ENCODE peak calls at places on chromosomes 2 and 18, in ten cellular contexts. R is HepG2; W is CD4-positive, alpha-beta memory T cell; A is PC-9; T is left ventricle myocardium inferior; Y is fibroblast of mammary gland; E is upper lobe of right lung; D is testis; I is adrenal gland; L is PC-3. C is an unnamed sample.

GRCh38 chr2:105321875-105322646 is 7.5 kb downstream of the TGFBRAP1 start:
- DNase-seq in R (no peak), W (no peak), A (no peak), T (no peak), Y (peak), E (no peak), D (no peak), I (no peak), L (no peak), C (no peak)

GRCh38 chr2:179049546-179050311 is at the start of gene CCDC141:
- DNase-seq in R (peak), W (no peak), A (no peak), T (no peak), Y (no peak), E (no peak), D (peak), I (peak), L (no peak), C (no peak)

GRCh38 chr18:12408247-12408869 is 629 bp downstream of the PRELID3A start:
- DNase-seq in R (no peak), W (no peak), A (no peak), T (no peak), Y (peak), E (peak), D (peak), I (no peak), L (peak), C (no peak)

GRCh38 chr2:165055081-165055879 is 100.0 kb upstream of the SLC38A11 start:
- DNase-seq in R (no peak), W (no peak), A (no peak), T (no peak), Y (no peak), E (no peak), D (peak), I (peak), L (no peak), C (no peak)

GRCh38 chr2:167966937-167967913 is 280.2 kb downstream of the STK39 start:
- DNase-seq in R (no peak), W (no peak), A (no peak), T (no peak), Y (peak), E (no peak), D (no peak), I (no peak), L (no peak), C (no peak)

GRCh38 chr18:35337256-35337655 is 7.0 kb downstream of the ZNF24 start:
- DNase-seq in R (no peak), W (no peak), A (no peak), T (no peak), Y (no peak), E (no peak), D (no peak), I (no peak), L (no peak), C (no peak)

GRCh38 chr2:64645014-64645418 is 8.7 kb downstream of the SERTAD2 start:
- DNase-seq in R (peak), W (no peak), A (peak), T (peak), Y (peak), E (no peak), D (peak), I (peak), L (peak), C (peak)

GRCh38 chr2:120472891-120473309 is 127.0 kb downstream of the INHBB start:
- DNase-seq in R (no peak), W (no peak), A (no peak), T (no peak), Y (no peak), E (peak), D (no peak), I (no peak), L (peak), C (peak)

GRCh38 chr2:167331636-167332232 is 443.5 kb downstream of the XIRP2 start:
- DNase-seq in R (peak), W (no peak), A (no peak), T (no peak), Y (no peak), E (no peak), D (peak), I (no peak), L (peak), C (peak)

GRCh38 chr2:129782618-129782960 is 196.9 kb upstream of the RAB6C start:
- DNase-seq in R (no peak), W (no peak), A (no peak), T (no peak), Y (no peak), E (no peak), D (no peak), I (no peak), L (no peak), C (peak)

GRCh38 chr18:23585007-23585871 is 1.1 kb downstream of the NPC1 start:
- DNase-seq in R (peak), W (peak), A (peak), T (no peak), Y (peak), E (no peak), D (no peak), I (peak), L (peak), C (peak)

GRCh38 chr2:163775304-163775703 is 39.5 kb upstream of the FIGN start:
- DNase-seq in R (no peak), W (no peak), A (no peak), T (no peak), Y (peak), E (no peak), D (no peak), I (no peak), L (peak), C (no peak)

GRCh38 chr2:74778381-74779371 is 55.3 kb upstream of the HK2 start:
- DNase-seq in R (peak), W (no peak), A (no peak), T (no peak), Y (peak), E (no peak), D (peak), I (peak), L (no peak), C (peak)

GRCh38 chr2:241279413-241279812 is 36.1 kb downstream of the HDLBP start:
- DNase-seq in R (peak), W (no peak), A (no peak), T (no peak), Y (no peak), E (no peak), D (no peak), I (no peak), L (no peak), C (no peak)

GRCh38 chr2:85468704-85469349 is 50.3 kb downstream of the SH2D6 start:
- DNase-seq in R (peak), W (no peak), A (peak), T (no peak), Y (peak), E (peak), D (peak), I (no peak), L (peak), C (peak)

GRCh38 chr2:207770602-207771404 is 1.1 kb upstream of the FZD5 start:
- DNase-seq in R (no peak), W (no peak), A (no peak), T (no peak), Y (no peak), E (peak), D (peak), I (no peak), L (no peak), C (peak)
- H3K4me3 ChIP-seq in R (no peak), W (no peak), A (no peak), T (peak), Y (peak), E (peak), D (peak), I (no peak), L (no peak), C (peak)

GRCh38 chr2:200462136-200462710 is 47.6 kb downstream of the KCTD18 start:
- DNase-seq in R (no peak), W (no peak), A (no peak), T (no peak), Y (no peak), E (no peak), D (no peak), I (no peak), L (no peak), C (no peak)
- H3K4me3 ChIP-seq in R (no peak), W (no peak), A (no peak), T (no peak), Y (no peak), E (no peak), D (no peak), I (no peak), L (no peak), C (no peak)

GRCh38 chr2:4903676-4904348 is 788.4 kb upstream of the SOX11 start:
- DNase-seq in R (no peak), W (no peak), A (no peak), T (no peak), Y (no peak), E (no peak), D (peak), I (no peak), L (no peak), C (no peak)
- H3K4me3 ChIP-seq in R (no peak), W (no peak), A (no peak), T (no peak), Y (no peak), E (no peak), D (no peak), I (no peak), L (no peak), C (no peak)

GRCh38 chr2:182866461-182867369 is at the start of gene FRZB:
- DNase-seq in R (peak), W (no peak), A (no peak), T (peak), Y (peak), E (peak), D (peak), I (peak), L (peak), C (peak)
- H3K4me3 ChIP-seq in R (peak), W (no peak), A (no peak), T (peak), Y (peak), E (peak), D (peak), I (no peak), L (peak), C (peak)

GRCh38 chr18:74725690-74726089 is 128.0 kb downstream of the ZNF407 start:
- DNase-seq in R (no peak), W (no peak), A (no peak), T (no peak), Y (no peak), E (no peak), D (no peak), I (no peak), L (no peak), C (no peak)
- H3K4me3 ChIP-seq in R (no peak), W (no peak), A (no peak), T (no peak), Y (no peak), E (no peak), D (no peak), I (no peak), L (no peak), C (no peak)